ENCODE peak calls at places on chromosomes 16 and 17, in nine cellular contexts. One of them, this sample, is unnamed.

GRCh38 chr16:3785413-3785812 is 68.1 kb upstream of the TRAP1 start:
- DNase-seq in RCC 7860: no peak
- DNase-seq in GM03348: no peak
- DNase-seq in fibroblast of villous mesenchyme: no peak
- DNase-seq in activated CD8-positive, alpha-beta T cell treated with anti-CD3 and anti-CD28 coated beads for 36 hours: no peak
- DNase-seq in activated T-cell treated with anti-CD3 and anti-CD28 coated beads, Interleukin-2, amount 50 U/mL, for 4 hours: no peak
- DNase-seq in Caki2: no peak
- DNase-seq in stimulated activated CD4-positive, alpha-beta T cell treated with anti-CD3 and anti-CD28 coated beads, TNF-alpha, amount 100 ng/mL, for 48 hours: no peak
- DNase-seq in neural crest cell: no peak
- DNase-seq in this sample: no peak

GRCh38 chr16:66717112-66717675 is 20.7 kb upstream of the CMTM4 start:
- DNase-seq in fibroblast of villous mesenchyme: peak; percentile 54
- DNase-seq in stimulated activated CD4-positive, alpha-beta T cell treated with anti-CD3 and anti-CD28 coated beads, TNF-alpha, amount 100 ng/mL, for 48 hours: no peak
- DNase-seq in neural crest cell: peak; percentile 48
- DNase-seq in Caki2: peak; percentile 35
- DNase-seq in activated CD8-positive, alpha-beta T cell treated with anti-CD3 and anti-CD28 coated beads for 36 hours: peak; percentile 38
- DNase-seq in activated T-cell treated with anti-CD3 and anti-CD28 coated beads, Interleukin-2, amount 50 U/mL, for 4 hours: no peak
- DNase-seq in RCC 7860: no peak
- DNase-seq in GM03348: peak; percentile 85
- DNase-seq in this sample: no peak

GRCh38 chr17:27256225-27257030 is 37.5 kb upstream of the WSB1 start:
- DNase-seq in Caki2: no peak
- DNase-seq in neural crest cell: no peak
- DNase-seq in RCC 7860: no peak
- DNase-seq in activated T-cell treated with anti-CD3 and anti-CD28 coated beads, Interleukin-2, amount 50 U/mL, for 4 hours: no peak
- DNase-seq in fibroblast of villous mesenchyme: peak; percentile 90
- DNase-seq in stimulated activated CD4-positive, alpha-beta T cell treated with anti-CD3 and anti-CD28 coated beads, TNF-alpha, amount 100 ng/mL, for 48 hours: no peak
- DNase-seq in activated CD8-positive, alpha-beta T cell treated with anti-CD3 and anti-CD28 coated beads for 36 hours: no peak
- DNase-seq in GM03348: peak; percentile 64
- DNase-seq in this sample: no peak

GRCh38 chr16:55189179-55189578 is 134.8 kb upstream of the IRX6 start:
- DNase-seq in RCC 7860: no peak
- DNase-seq in Caki2: no peak
- DNase-seq in neural crest cell: no peak
- DNase-seq in activated T-cell treated with anti-CD3 and anti-CD28 coated beads, Interleukin-2, amount 50 U/mL, for 4 hours: no peak
- DNase-seq in GM03348: no peak
- DNase-seq in stimulated activated CD4-positive, alpha-beta T cell treated with anti-CD3 and anti-CD28 coated beads, TNF-alpha, amount 100 ng/mL, for 48 hours: no peak
- DNase-seq in fibroblast of villous mesenchyme: no peak
- DNase-seq in activated CD8-positive, alpha-beta T cell treated with anti-CD3 and anti-CD28 coated beads for 36 hours: no peak
- DNase-seq in this sample: no peak

GRCh38 chr16:82653550-82654511 is 27.1 kb downstream of the CDH13 start:
- DNase-seq in neural crest cell: no peak
- DNase-seq in GM03348: peak; percentile 86
- DNase-seq in RCC 7860: peak; percentile 98
- DNase-seq in Caki2: peak; percentile 95
- DNase-seq in stimulated activated CD4-positive, alpha-beta T cell treated with anti-CD3 and anti-CD28 coated beads, TNF-alpha, amount 100 ng/mL, for 48 hours: no peak
- DNase-seq in activated CD8-positive, alpha-beta T cell treated with anti-CD3 and anti-CD28 coated beads for 36 hours: peak; percentile 71
- DNase-seq in activated T-cell treated with anti-CD3 and anti-CD28 coated beads, Interleukin-2, amount 50 U/mL, for 4 hours: peak; percentile 5
- DNase-seq in fibroblast of villous mesenchyme: peak; percentile 93
- DNase-seq in this sample: no peak

GRCh38 chr16:324451-325334 is 27.8 kb downstream of the AXIN1 start:
- DNase-seq in stimulated activated CD4-positive, alpha-beta T cell treated with anti-CD3 and anti-CD28 coated beads, TNF-alpha, amount 100 ng/mL, for 48 hours: peak; percentile 27
- DNase-seq in activated CD8-positive, alpha-beta T cell treated with anti-CD3 and anti-CD28 coated beads for 36 hours: peak; percentile 64
- DNase-seq in neural crest cell: no peak
- DNase-seq in RCC 7860: no peak
- DNase-seq in fibroblast of villous mesenchyme: no peak
- DNase-seq in Caki2: no peak
- DNase-seq in GM03348: no peak
- DNase-seq in activated T-cell treated with anti-CD3 and anti-CD28 coated beads, Interleukin-2, amount 50 U/mL, for 4 hours: peak; percentile 43
- DNase-seq in this sample: no peak

GRCh38 chr17:80187493-80187892 is 17.7 kb downstream of the CARD14 start:
- DNase-seq in fibroblast of villous mesenchyme: peak; percentile 56
- DNase-seq in activated CD8-positive, alpha-beta T cell treated with anti-CD3 and anti-CD28 coated beads for 36 hours: no peak
- DNase-seq in GM03348: peak; percentile 80
- DNase-seq in activated T-cell treated with anti-CD3 and anti-CD28 coated beads, Interleukin-2, amount 50 U/mL, for 4 hours: no peak
- DNase-seq in neural crest cell: no peak
- DNase-seq in stimulated activated CD4-positive, alpha-beta T cell treated with anti-CD3 and anti-CD28 coated beads, TNF-alpha, amount 100 ng/mL, for 48 hours: no peak
- DNase-seq in Caki2: no peak
- DNase-seq in RCC 7860: no peak
- DNase-seq in this sample: no peak

GRCh38 chr17:48100591-48101011 is 677 bp downstream of the CBX1 start:
- DNase-seq in stimulated activated CD4-positive, alpha-beta T cell treated with anti-CD3 and anti-CD28 coated beads, TNF-alpha, amount 100 ng/mL, for 48 hours: no peak
- DNase-seq in RCC 7860: peak; percentile 24
- DNase-seq in GM03348: peak; percentile 66
- DNase-seq in Caki2: peak; percentile 70
- DNase-seq in neural crest cell: peak; percentile 62
- DNase-seq in activated CD8-positive, alpha-beta T cell treated with anti-CD3 and anti-CD28 coated beads for 36 hours: no peak
- DNase-seq in fibroblast of villous mesenchyme: peak; percentile 65
- DNase-seq in activated T-cell treated with anti-CD3 and anti-CD28 coated beads, Interleukin-2, amount 50 U/mL, for 4 hours: no peak
- DNase-seq in this sample: peak; percentile 49

GRCh38 chr16:79747688-79748087 is 147.2 kb upstream of the MAF start:
- DNase-seq in activated CD8-positive, alpha-beta T cell treated with anti-CD3 and anti-CD28 coated beads for 36 hours: no peak
- DNase-seq in activated T-cell treated with anti-CD3 and anti-CD28 coated beads, Interleukin-2, amount 50 U/mL, for 4 hours: no peak
- DNase-seq in Caki2: no peak
- DNase-seq in GM03348: no peak
- DNase-seq in RCC 7860: no peak
- DNase-seq in neural crest cell: no peak
- DNase-seq in fibroblast of villous mesenchyme: no peak
- DNase-seq in stimulated activated CD4-positive, alpha-beta T cell treated with anti-CD3 and anti-CD28 coated beads, TNF-alpha, amount 100 ng/mL, for 48 hours: no peak
- DNase-seq in this sample: no peak

GRCh38 chr17:76000016-76000754 is 470 bp upstream of the CDK3 start:
- DNase-seq in neural crest cell: peak; percentile 74
- DNase-seq in stimulated activated CD4-positive, alpha-beta T cell treated with anti-CD3 and anti-CD28 coated beads, TNF-alpha, amount 100 ng/mL, for 48 hours: peak; percentile 66
- DNase-seq in activated T-cell treated with anti-CD3 and anti-CD28 coated beads, Interleukin-2, amount 50 U/mL, for 4 hours: peak; percentile 57
- DNase-seq in Caki2: no peak
- DNase-seq in GM03348: peak; percentile 76
- DNase-seq in RCC 7860: peak; percentile 20
- DNase-seq in fibroblast of villous mesenchyme: peak; percentile 30
- DNase-seq in activated CD8-positive, alpha-beta T cell treated with anti-CD3 and anti-CD28 coated beads for 36 hours: peak; percentile 83
- DNase-seq in this sample: peak; percentile 95

GRCh38 chr17:4900231-4901107 is 1.1 kb downstream of the C17orf107 start:
- DNase-seq in Caki2: no peak
- DNase-seq in RCC 7860: no peak
- DNase-seq in activated CD8-positive, alpha-beta T cell treated with anti-CD3 and anti-CD28 coated beads for 36 hours: peak; percentile 68
- DNase-seq in neural crest cell: no peak
- DNase-seq in fibroblast of villous mesenchyme: no peak
- DNase-seq in stimulated activated CD4-positive, alpha-beta T cell treated with anti-CD3 and anti-CD28 coated beads, TNF-alpha, amount 100 ng/mL, for 48 hours: peak; percentile 31
- DNase-seq in activated T-cell treated with anti-CD3 and anti-CD28 coated beads, Interleukin-2, amount 50 U/mL, for 4 hours: peak; percentile 46
- DNase-seq in GM03348: no peak
- DNase-seq in this sample: no peak

GRCh38 chr16:69941251-69942098 is 9.7 kb upstream of the CLEC18A start:
- DNase-seq in stimulated activated CD4-positive, alpha-beta T cell treated with anti-CD3 and anti-CD28 coated beads, TNF-alpha, amount 100 ng/mL, for 48 hours: no peak
- DNase-seq in Caki2: no peak
- DNase-seq in fibroblast of villous mesenchyme: peak; percentile 28
- DNase-seq in neural crest cell: no peak
- DNase-seq in RCC 7860: no peak
- DNase-seq in activated T-cell treated with anti-CD3 and anti-CD28 coated beads, Interleukin-2, amount 50 U/mL, for 4 hours: no peak
- DNase-seq in GM03348: no peak
- DNase-seq in activated CD8-positive, alpha-beta T cell treated with anti-CD3 and anti-CD28 coated beads for 36 hours: no peak
- DNase-seq in this sample: no peak

GRCh38 chr16:58098207-58099096 is 30.7 kb downstream of the CFAP20 start:
- DNase-seq in fibroblast of villous mesenchyme: no peak
- DNase-seq in Caki2: no peak
- DNase-seq in activated CD8-positive, alpha-beta T cell treated with anti-CD3 and anti-CD28 coated beads for 36 hours: no peak
- DNase-seq in RCC 7860: no peak
- DNase-seq in activated T-cell treated with anti-CD3 and anti-CD28 coated beads, Interleukin-2, amount 50 U/mL, for 4 hours: no peak
- DNase-seq in neural crest cell: no peak
- DNase-seq in GM03348: peak; percentile 85
- DNase-seq in stimulated activated CD4-positive, alpha-beta T cell treated with anti-CD3 and anti-CD28 coated beads, TNF-alpha, amount 100 ng/mL, for 48 hours: no peak
- DNase-seq in this sample: no peak

GRCh38 chr16:56352351-56353053 is 72.8 kb downstream of the AMFR start:
- DNase-seq in RCC 7860: no peak
- DNase-seq in GM03348: no peak
- DNase-seq in fibroblast of villous mesenchyme: no peak
- DNase-seq in activated T-cell treated with anti-CD3 and anti-CD28 coated beads, Interleukin-2, amount 50 U/mL, for 4 hours: peak; percentile 1
- DNase-seq in activated CD8-positive, alpha-beta T cell treated with anti-CD3 and anti-CD28 coated beads for 36 hours: no peak
- DNase-seq in stimulated activated CD4-positive, alpha-beta T cell treated with anti-CD3 and anti-CD28 coated beads, TNF-alpha, amount 100 ng/mL, for 48 hours: no peak
- DNase-seq in neural crest cell: no peak
- DNase-seq in Caki2: no peak
- DNase-seq in this sample: no peak

GRCh38 chr17:42618442-42619150 is 9.1 kb downstream of the TUBG1 start:
- DNase-seq in activated T-cell treated with anti-CD3 and anti-CD28 coated beads, Interleukin-2, amount 50 U/mL, for 4 hours: no peak
- DNase-seq in GM03348: no peak
- DNase-seq in stimulated activated CD4-positive, alpha-beta T cell treated with anti-CD3 and anti-CD28 coated beads, TNF-alpha, amount 100 ng/mL, for 48 hours: no peak
- DNase-seq in activated CD8-positive, alpha-beta T cell treated with anti-CD3 and anti-CD28 coated beads for 36 hours: no peak
- DNase-seq in fibroblast of villous mesenchyme: peak; percentile 22
- DNase-seq in neural crest cell: no peak
- DNase-seq in Caki2: peak; percentile 59
- DNase-seq in RCC 7860: peak; percentile 33
- DNase-seq in this sample: peak; percentile 66

GRCh38 chr17:70855401-70856054 is 686.2 kb downstream of the KCNJ2 start:
- DNase-seq in Caki2: peak; percentile 68
- DNase-seq in activated T-cell treated with anti-CD3 and anti-CD28 coated beads, Interleukin-2, amount 50 U/mL, for 4 hours: no peak
- DNase-seq in activated CD8-positive, alpha-beta T cell treated with anti-CD3 and anti-CD28 coated beads for 36 hours: no peak
- DNase-seq in stimulated activated CD4-positive, alpha-beta T cell treated with anti-CD3 and anti-CD28 coated beads, TNF-alpha, amount 100 ng/mL, for 48 hours: no peak
- DNase-seq in fibroblast of villous mesenchyme: no peak
- DNase-seq in RCC 7860: no peak
- DNase-seq in neural crest cell: no peak
- DNase-seq in GM03348: no peak
- DNase-seq in this sample: no peak

GRCh38 chr16:80230328-80231117 is 310.3 kb upstream of the DYNLRB2 start:
- DNase-seq in fibroblast of villous mesenchyme: no peak
- DNase-seq in RCC 7860: no peak
- DNase-seq in activated T-cell treated with anti-CD3 and anti-CD28 coated beads, Interleukin-2, amount 50 U/mL, for 4 hours: no peak
- DNase-seq in activated CD8-positive, alpha-beta T cell treated with anti-CD3 and anti-CD28 coated beads for 36 hours: no peak
- DNase-seq in stimulated activated CD4-positive, alpha-beta T cell treated with anti-CD3 and anti-CD28 coated beads, TNF-alpha, amount 100 ng/mL, for 48 hours: no peak
- DNase-seq in GM03348: peak; percentile 12
- DNase-seq in neural crest cell: no peak
- DNase-seq in Caki2: no peak
- DNase-seq in this sample: no peak

GRCh38 chr16:1258218-1258587 is 2.3 kb downstream of the TPSD1 start:
- DNase-seq in activated CD8-positive, alpha-beta T cell treated with anti-CD3 and anti-CD28 coated beads for 36 hours: no peak
- DNase-seq in RCC 7860: no peak
- DNase-seq in stimulated activated CD4-positive, alpha-beta T cell treated with anti-CD3 and anti-CD28 coated beads, TNF-alpha, amount 100 ng/mL, for 48 hours: no peak
- DNase-seq in GM03348: no peak
- DNase-seq in fibroblast of villous mesenchyme: no peak
- DNase-seq in Caki2: no peak
- DNase-seq in activated T-cell treated with anti-CD3 and anti-CD28 coated beads, Interleukin-2, amount 50 U/mL, for 4 hours: no peak
- DNase-seq in neural crest cell: no peak
- DNase-seq in this sample: no peak

GRCh38 chr16:30458561-30459394 is 13.1 kb upstream of the SEPHS2 start:
- DNase-seq in neural crest cell: no peak
- DNase-seq in Caki2: no peak
- DNase-seq in activated CD8-positive, alpha-beta T cell treated with anti-CD3 and anti-CD28 coated beads for 36 hours: peak; percentile 97
- DNase-seq in RCC 7860: no peak
- DNase-seq in activated T-cell treated with anti-CD3 and anti-CD28 coated beads, Interleukin-2, amount 50 U/mL, for 4 hours: peak; percentile 72
- DNase-seq in GM03348: no peak
- DNase-seq in stimulated activated CD4-positive, alpha-beta T cell treated with anti-CD3 and anti-CD28 coated beads, TNF-alpha, amount 100 ng/mL, for 48 hours: peak; percentile 84
- DNase-seq in fibroblast of villous mesenchyme: no peak
- DNase-seq in this sample: no peak

GRCh38 chr17:71276071-71276470 is 844.7 kb upstream of the SOX9 start:
- DNase-seq in activated T-cell treated with anti-CD3 and anti-CD28 coated beads, Interleukin-2, amount 50 U/mL, for 4 hours: no peak
- DNase-seq in RCC 7860: no peak
- DNase-seq in neural crest cell: no peak
- DNase-seq in stimulated activated CD4-positive, alpha-beta T cell treated with anti-CD3 and anti-CD28 coated beads, TNF-alpha, amount 100 ng/mL, for 48 hours: no peak
- DNase-seq in GM03348: no peak
- DNase-seq in activated CD8-positive, alpha-beta T cell treated with anti-CD3 and anti-CD28 coated beads for 36 hours: no peak
- DNase-seq in Caki2: no peak
- DNase-seq in fibroblast of villous mesenchyme: no peak
- DNase-seq in this sample: no peak

GRCh38 chr16:30951785-30952184 is 2.9 kb downstream of the ORAI3 start:
- DNase-seq in Caki2: no peak
- DNase-seq in neural crest cell: no peak
- DNase-seq in GM03348: no peak
- DNase-seq in activated CD8-positive, alpha-beta T cell treated with anti-CD3 and anti-CD28 coated beads for 36 hours: no peak
- DNase-seq in activated T-cell treated with anti-CD3 and anti-CD28 coated beads, Interleukin-2, amount 50 U/mL, for 4 hours: no peak
- DNase-seq in fibroblast of villous mesenchyme: peak; percentile 34
- DNase-seq in stimulated activated CD4-positive, alpha-beta T cell treated with anti-CD3 and anti-CD28 coated beads, TNF-alpha, amount 100 ng/mL, for 48 hours: no peak
- DNase-seq in RCC 7860: no peak
- DNase-seq in this sample: no peak

GRCh38 chr16:309476-309875 is 26.5 kb downstream of the PDIA2 start:
- DNase-seq in GM03348: no peak
- DNase-seq in RCC 7860: no peak
- DNase-seq in activated CD8-positive, alpha-beta T cell treated with anti-CD3 and anti-CD28 coated beads for 36 hours: peak; percentile 40
- DNase-seq in activated T-cell treated with anti-CD3 and anti-CD28 coated beads, Interleukin-2, amount 50 U/mL, for 4 hours: no peak
- DNase-seq in Caki2: no peak
- DNase-seq in fibroblast of villous mesenchyme: no peak
- DNase-seq in neural crest cell: no peak
- DNase-seq in stimulated activated CD4-positive, alpha-beta T cell treated with anti-CD3 and anti-CD28 coated beads, TNF-alpha, amount 100 ng/mL, for 48 hours: no peak
- DNase-seq in this sample: no peak

This sample was measured in HuH-7.